ENCODE peak calls at places on chromosomes 13 and 19, in eight cellular contexts. G, E, S, Q, Y, B, W and N are unnamed samples.

GRCh38 chr19:46985532-46986415 is 33.9 kb upstream of the NPAS1 start:
- DNase-seq in G (no peak), E (no peak), S (no peak), Q (no peak), Y (no peak), B (no peak), W (no peak), N (no peak)

GRCh38 chr13:85995788-85996418 is 196.7 kb upstream of the SLITRK6 start:
- DNase-seq in G (no peak), E (no peak), S (no peak), Q (no peak), Y (no peak), B (no peak), W (no peak), N (no peak)

GRCh38 chr13:101514695-101515275 is 62.3 kb downstream of the ITGBL1 start:
- DNase-seq in G (no peak), E (peak), S (peak), Q (peak), Y (peak), B (no peak), W (peak), N (peak)

GRCh38 chr19:18223860-18224524 is 2.2 kb downstream of the PDE4C start:
- DNase-seq in G (no peak), E (no peak), S (no peak), Q (peak), Y (peak), B (peak), W (peak), N (no peak)

GRCh38 chr19:39805120-39805519 is 26.5 kb downstream of the LEUTX start:
- DNase-seq in G (no peak), E (no peak), S (peak), Q (no peak), Y (peak), B (no peak), W (no peak), N (no peak)

GRCh38 chr19:44988896-44989563 is 12.2 kb upstream of the RELB start:
- DNase-seq in G (no peak), E (peak), S (peak), Q (peak), Y (peak), B (peak), W (peak), N (no peak)

GRCh38 chr19:38509027-38509426 is 75.5 kb downstream of the RYR1 start:
- DNase-seq in G (no peak), E (no peak), S (no peak), Q (no peak), Y (no peak), B (no peak), W (no peak), N (no peak)

GRCh38 chr19:33195711-33196347 is 1.7 kb downstream of the LRP3 start:
- DNase-seq in G (no peak), E (no peak), S (no peak), Q (no peak), Y (no peak), B (no peak), W (peak), N (no peak)

GRCh38 chr13:21673592-21674270 is 2.9 kb downstream of the FGF9 start:
- DNase-seq in G (no peak), E (peak), S (peak), Q (peak), Y (peak), B (peak), W (peak), N (no peak)

GRCh38 chr13:95217920-95218830 is 83.1 kb downstream of the ABCC4 start:
- DNase-seq in G (no peak), E (no peak), S (no peak), Q (no peak), Y (no peak), B (no peak), W (no peak), N (no peak)

GRCh38 chr13:50125556-50126377 is 110.5 kb downstream of the KCNRG start:
- DNase-seq in G (no peak), E (peak), S (peak), Q (peak), Y (peak), B (peak), W (peak), N (no peak)

GRCh38 chr19:51108805-51109146 is 567 bp upstream of the CTU1 start:
- DNase-seq in G (no peak), E (no peak), S (no peak), Q (no peak), Y (no peak), B (no peak), W (no peak), N (no peak)

GRCh38 chr13:24267283-24267682 is 42.1 kb upstream of the C1QTNF9 start:
- DNase-seq in G (no peak), E (peak), S (peak), Q (peak), Y (no peak), B (no peak), W (no peak), N (no peak)

GRCh38 chr13:60562081-60562764 is 165.2 kb downstream of the TDRD3 start:
- DNase-seq in G (peak), E (no peak), S (peak), Q (peak), Y (no peak), B (no peak), W (no peak), N (no peak)

GRCh38 chr19:51548213-51548651 is 16.8 kb upstream of the SIGLEC6 start:
- DNase-seq in G (no peak), E (no peak), S (no peak), Q (no peak), Y (no peak), B (no peak), W (no peak), N (no peak)

GRCh38 chr19:2428027-2428690 is 773 bp upstream of the TIMM13 start:
- DNase-seq in G (no peak), E (no peak), S (peak), Q (peak), Y (peak), B (peak), W (no peak), N (no peak)

GRCh38 chr13:112733112-112733511 is 43.3 kb downstream of the ATP11A start:
- DNase-seq in G (no peak), E (no peak), S (no peak), Q (no peak), Y (no peak), B (no peak), W (no peak), N (no peak)

GRCh38 chr19:54297759-54298305 is 15.1 kb downstream of the LILRA5 start:
- DNase-seq in G (no peak), E (no peak), S (no peak), Q (no peak), Y (peak), B (no peak), W (no peak), N (no peak)

GRCh38 chr19:4328243-4328990 is 10.2 kb downstream of the STAP2 start:
- DNase-seq in G (peak), E (peak), S (peak), Q (peak), Y (peak), B (peak), W (peak), N (peak)

GRCh38 chr19:44889830-44890365 is 1.2 kb upstream of the TOMM40 start:
- DNase-seq in G (no peak), E (no peak), S (no peak), Q (no peak), Y (no peak), B (no peak), W (no peak), N (no peak)

GRCh38 chr13:32225494-32225931 is 89.7 kb downstream of the ZAR1L start:
- DNase-seq in G (no peak), E (no peak), S (peak), Q (peak), Y (peak), B (no peak), W (no peak), N (peak)

GRCh38 chr19:11549386-11549953 is 9.6 kb downstream of the ELOF1 start:
- DNase-seq in G (no peak), E (no peak), S (no peak), Q (no peak), Y (no peak), B (no peak), W (no peak), N (no peak)

GRCh38 chr13:98413796-98414195 is 163.1 kb downstream of the STK24 start:
- DNase-seq in G (no peak), E (no peak), S (no peak), Q (no peak), Y (no peak), B (no peak), W (no peak), N (no peak)

GRCh38 chr13:70391678-70392077 is 283.4 kb upstream of the KLHL1 start:
- DNase-seq in G (no peak), E (no peak), S (no peak), Q (no peak), Y (no peak), B (peak), W (peak), N (no peak)

DNA sequence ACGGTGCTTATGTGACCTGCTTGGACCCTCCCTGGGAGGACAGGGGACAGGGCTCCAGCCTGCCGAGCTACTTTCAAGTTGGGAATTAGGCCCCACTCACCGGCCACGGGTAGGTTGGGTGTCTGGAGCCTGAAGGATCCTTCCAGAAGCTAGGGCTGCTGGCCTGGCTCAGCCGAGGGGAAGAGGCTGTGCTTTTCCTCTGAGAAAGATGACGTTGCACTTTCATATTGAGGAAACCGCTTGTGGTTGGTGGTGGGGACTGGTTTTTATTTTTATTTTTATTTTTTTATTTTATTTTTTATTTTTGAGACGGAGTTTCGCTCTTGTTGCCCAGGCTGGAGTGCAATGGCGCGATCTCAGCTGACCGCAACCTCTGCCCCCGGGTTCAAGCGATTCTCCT is at the start of gene TMEM150B:
- DNase-seq in G (no peak), E (no peak), S (no peak), Q (no peak), Y (no peak), B (no peak), W (no peak), N (no peak)
- H3K4me3 ChIP-seq in G (no peak), E (no peak), S (no peak), Q (no peak), Y (no peak), B (no peak), W (no peak), N (no peak)

GRCh38 chr19:49491030-49491803 is 3.8 kb downstream of the RPL13A start:
- DNase-seq in G (no peak), E (no peak), S (no peak), Q (no peak), Y (no peak), B (no peak), W (no peak), N (no peak)

GRCh38 chr19:49491804-49492572 is 4.2 kb upstream of the RPS11 start:
- DNase-seq in G (no peak), E (no peak), S (no peak), Q (no peak), Y (peak), B (no peak), W (no peak), N (no peak)

GRCh38 chr19:49489601-49490167 is 2.3 kb downstream of the RPL13A start:
- DNase-seq in G (no peak), E (no peak), S (peak), Q (no peak), Y (peak), B (no peak), W (no peak), N (no peak)

GRCh38 chr19:49488863-49489537 is 1.6 kb downstream of the RPL13A start:
- DNase-seq in G (no peak), E (no peak), S (peak), Q (no peak), Y (peak), B (no peak), W (no peak), N (no peak)

DNA sequence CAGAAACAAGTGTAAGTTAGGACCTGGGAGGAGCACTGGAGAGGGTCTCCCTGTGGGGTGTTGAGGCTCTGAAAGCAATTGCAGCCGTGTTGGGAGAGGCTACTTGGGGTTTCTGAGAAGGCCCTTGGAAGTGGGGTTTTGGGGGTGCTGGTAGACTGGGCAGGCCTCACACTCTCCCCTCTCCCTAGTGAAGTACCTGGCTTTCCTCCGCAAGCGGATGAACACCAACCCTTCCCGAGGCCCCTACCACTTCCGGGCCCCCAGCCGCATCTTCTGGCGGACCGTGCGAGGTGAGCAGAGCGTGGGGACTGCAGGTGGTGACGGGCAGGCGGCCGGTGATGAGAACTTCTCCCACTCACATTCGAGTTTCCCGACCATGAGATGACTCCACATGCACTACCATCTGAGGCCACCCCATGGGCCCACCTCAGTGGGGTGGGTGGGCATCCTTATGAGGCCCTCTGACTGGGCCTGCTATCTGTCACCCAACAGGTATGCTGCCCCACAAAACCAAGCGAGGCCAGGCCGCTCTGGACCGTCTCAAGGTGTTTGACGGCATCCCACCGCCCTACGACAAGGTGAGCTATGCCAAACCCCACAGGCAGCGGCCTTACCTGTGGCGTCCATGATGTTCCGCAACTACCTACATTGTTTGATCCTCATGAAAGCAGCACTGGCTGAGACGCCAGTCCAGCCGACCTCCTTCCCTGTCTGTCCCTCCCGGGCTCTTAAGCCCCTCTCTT is 3.0 kb downstream of the RPL13A start:
- DNase-seq in G (no peak), E (no peak), S (no peak), Q (no peak), Y (no peak), B (no peak), W (no peak), N (no peak)
- H3K4me3 ChIP-seq in G (no peak), E (peak), S (peak), Q (no peak), Y (no peak), B (no peak), W (no peak), N (no peak)

DNA sequence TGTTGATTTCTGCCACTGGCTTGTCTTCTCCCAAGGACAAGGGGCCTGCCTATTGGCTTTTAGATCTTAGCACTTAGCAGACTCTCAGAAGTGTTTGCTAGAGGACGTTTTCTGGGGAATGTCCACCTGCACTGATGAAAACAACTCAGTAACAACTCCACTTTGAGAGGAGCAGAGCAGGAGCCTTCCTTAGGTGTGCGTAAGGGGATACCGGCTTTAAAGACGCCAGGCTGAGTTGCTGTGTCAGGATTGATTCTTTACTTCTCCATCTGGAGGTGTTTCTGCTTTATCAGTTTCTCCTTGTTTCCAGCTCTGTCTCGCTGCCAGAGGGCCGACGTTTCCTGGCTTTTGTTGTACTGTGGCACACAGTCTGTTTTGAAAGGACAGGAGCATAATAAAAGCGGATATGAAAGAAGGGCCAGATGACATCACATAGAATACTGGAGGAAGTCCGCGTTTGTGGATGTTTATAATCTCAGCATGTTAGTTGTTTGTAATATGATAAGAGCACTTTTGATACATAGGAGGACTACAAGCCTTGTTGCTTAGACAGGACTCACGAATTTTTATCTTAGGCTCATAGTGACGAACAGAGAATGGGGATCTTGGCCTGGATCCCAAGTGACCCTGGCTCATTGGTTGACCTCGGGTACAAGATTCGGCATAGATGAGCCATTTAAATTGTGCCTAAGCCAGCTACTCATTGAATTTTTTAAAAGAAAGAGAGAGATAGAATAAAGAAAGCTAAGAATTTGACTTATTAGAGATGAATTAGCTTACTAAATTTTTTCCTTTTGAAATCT is 34.6 kb downstream of the COL4A2 start:
- DNase-seq in G (no peak), E (no peak), S (no peak), Q (peak), Y (peak), B (no peak), W (no peak), N (no peak)
- H3K4me3 ChIP-seq in G (no peak), E (no peak), S (no peak), Q (no peak), Y (no peak), B (no peak), W (no peak), N (no peak)

GRCh38 chr19:43778651-43779050 is 2.1 kb downstream of the KCNN4 start:
- DNase-seq in G (no peak), E (no peak), S (no peak), Q (no peak), Y (no peak), B (no peak), W (no peak), N (no peak)

GRCh38 chr19:43779147-43779819 is 1.5 kb downstream of the KCNN4 start:
- DNase-seq in G (no peak), E (no peak), S (no peak), Q (no peak), Y (no peak), B (peak), W (no peak), N (no peak)

GRCh38 chr19:43781630-43782310 is 997 bp upstream of the KCNN4 start:
- DNase-seq in G (no peak), E (no peak), S (no peak), Q (no peak), Y (no peak), B (no peak), W (no peak), N (no peak)

GRCh38 chr19:43780706-43781525 is at the start of gene KCNN4:
- DNase-seq in G (peak), E (peak), S (peak), Q (no peak), Y (peak), B (peak), W (no peak), N (no peak)

DNA sequence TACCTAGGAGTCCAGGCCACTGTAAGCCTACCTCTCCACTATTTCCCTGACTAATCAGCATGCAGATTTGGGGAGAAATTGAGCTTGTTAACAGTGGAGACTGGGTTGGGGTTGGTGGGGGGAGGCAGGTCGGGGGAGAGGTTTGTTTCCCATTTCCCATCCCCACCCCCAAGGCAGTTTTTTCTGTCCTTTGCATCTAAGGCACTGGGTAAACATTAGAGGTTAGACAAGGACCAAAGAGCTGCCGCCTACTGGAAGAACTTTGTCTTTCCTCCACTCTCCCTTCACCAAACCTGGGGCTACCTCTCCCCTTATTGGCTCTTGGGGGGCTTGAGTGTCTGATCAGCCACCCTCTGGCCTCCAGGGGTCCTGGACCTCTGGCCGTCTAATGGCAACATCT is 953 bp downstream of the KCNN4 start:
- DNase-seq in G (no peak), E (no peak), S (no peak), Q (no peak), Y (no peak), B (no peak), W (no peak), N (no peak)
- H3K4me3 ChIP-seq in G (peak), E (peak), S (peak), Q (no peak), Y (no peak), B (peak), W (no peak), N (peak)

GRCh38 chr19:32039446-32039845 is 306.0 kb upstream of the ZNF507 start:
- DNase-seq in G (no peak), E (no peak), S (no peak), Q (no peak), Y (no peak), B (no peak), W (no peak), N (no peak)

GRCh38 chr19:32040246-32040645 is 305.2 kb upstream of the ZNF507 start:
- DNase-seq in G (no peak), E (no peak), S (no peak), Q (no peak), Y (no peak), B (no peak), W (no peak), N (no peak)

GRCh38 chr19:32037998-32038732 is 307.2 kb upstream of the ZNF507 start:
- DNase-seq in G (no peak), E (no peak), S (no peak), Q (no peak), Y (no peak), B (no peak), W (no peak), N (no peak)

DNA sequence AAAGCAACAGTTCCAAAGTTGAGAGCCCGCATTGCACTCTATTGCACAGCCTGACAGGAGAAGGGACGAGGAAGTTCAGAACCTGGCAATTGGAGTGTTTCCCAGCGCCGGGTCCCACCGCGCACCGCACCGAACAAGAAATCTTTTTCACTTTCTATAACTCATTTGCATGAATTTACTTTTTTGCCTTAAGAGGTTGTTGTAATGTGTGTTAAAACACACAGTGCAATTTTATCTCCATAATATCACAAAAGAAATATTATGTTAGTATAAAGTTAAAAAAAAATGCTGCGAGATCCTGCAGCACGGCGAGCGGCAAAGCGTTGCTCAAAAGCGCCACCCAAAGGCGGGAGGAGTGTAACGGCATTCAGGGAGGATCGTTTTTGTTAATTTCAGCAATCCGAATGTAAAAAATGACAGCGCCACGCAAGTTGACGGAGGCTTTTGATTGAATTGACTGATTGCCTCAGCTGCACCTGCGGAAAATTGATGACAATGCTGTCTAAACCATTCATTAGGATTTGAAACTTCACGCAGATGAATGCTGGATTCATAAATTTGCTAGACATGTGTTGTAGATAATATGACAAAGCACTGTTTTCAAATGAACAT is 303.6 kb upstream of the ZNF507 start:
- DNase-seq in G (no peak), E (no peak), S (peak), Q (peak), Y (peak), B (peak), W (no peak), N (no peak)
- H3K4me3 ChIP-seq in G (no peak), E (no peak), S (peak), Q (peak), Y (peak), B (peak), W (no peak), N (peak)